ENCODE peak calls at places on chromosomes 6 and 20, in six cellular contexts. One of them, this sample, is unnamed. For H3K9me3, the result is how much of the 10 kb centered on the place peaks cover.

GRCh38 chr6:127608554-127609270 is 31.7 kb downstream of the C6orf58 start:
- DNase-seq in PC-9: peak
- DNase-seq in tibial nerve: no peak
- DNase-seq in cardiac muscle cell: no peak
- DNase-seq in CD8-positive, alpha-beta T cell: no peak
- DNase-seq in heart left ventricle: no peak
- DNase-seq in this sample: no peak

GRCh38 chr6:75381878-75382633 is 97.5 kb upstream of the TMEM30A start:
- DNase-seq in tibial nerve: no peak
- DNase-seq in heart left ventricle: no peak
- DNase-seq in PC-9: no peak
- DNase-seq in cardiac muscle cell: no peak
- DNase-seq in CD8-positive, alpha-beta T cell: no peak
- DNase-seq in this sample: no peak

GRCh38 chr6:142542704-142543233 is 241.0 kb downstream of the ADGRG6 start:
- DNase-seq in cardiac muscle cell: no peak
- DNase-seq in CD8-positive, alpha-beta T cell: no peak
- DNase-seq in heart left ventricle: no peak
- DNase-seq in tibial nerve: peak
- DNase-seq in PC-9: no peak
- DNase-seq in this sample: peak

GRCh38 chr6:137145421-137145820 is 28.0 kb downstream of the IL22RA2 start:
- DNase-seq in cardiac muscle cell: no peak
- DNase-seq in PC-9: no peak
- DNase-seq in heart left ventricle: no peak
- DNase-seq in tibial nerve: no peak
- DNase-seq in CD8-positive, alpha-beta T cell: no peak
- DNase-seq in this sample: no peak

GRCh38 chr6:149990109-149990671 is 26.4 kb downstream of the ULBP1 start:
- DNase-seq in heart left ventricle: no peak
- DNase-seq in CD8-positive, alpha-beta T cell: no peak
- DNase-seq in cardiac muscle cell: no peak
- DNase-seq in tibial nerve: no peak
- DNase-seq in PC-9: no peak
- DNase-seq in this sample: no peak

GRCh38 chr6:89817481-89817880 is 2.1 kb downstream of the MDN1 start:
- DNase-seq in PC-9: no peak
- DNase-seq in CD8-positive, alpha-beta T cell: no peak
- DNase-seq in tibial nerve: no peak
- DNase-seq in cardiac muscle cell: no peak
- DNase-seq in heart left ventricle: no peak
- DNase-seq in this sample: no peak

GRCh38 chr6:9628819-9629218 is 786.1 kb downstream of the TFAP2A start:
- DNase-seq in tibial nerve: no peak
- DNase-seq in PC-9: no peak
- DNase-seq in heart left ventricle: no peak
- DNase-seq in CD8-positive, alpha-beta T cell: no peak
- DNase-seq in cardiac muscle cell: no peak
- DNase-seq in this sample: no peak

GRCh38 chr6:110567957-110568696 is 91.7 kb upstream of the SLC22A16 start:
- DNase-seq in tibial nerve: no peak
- DNase-seq in cardiac muscle cell: no peak
- DNase-seq in PC-9: no peak
- DNase-seq in heart left ventricle: no peak
- DNase-seq in CD8-positive, alpha-beta T cell: no peak
- DNase-seq in this sample: no peak

GRCh38 chr6:129567374-129567773 is 142.6 kb downstream of the ARHGAP18 start:
- DNase-seq in tibial nerve: peak
- DNase-seq in heart left ventricle: no peak
- DNase-seq in cardiac muscle cell: peak
- DNase-seq in PC-9: no peak
- DNase-seq in CD8-positive, alpha-beta T cell: no peak
- DNase-seq in this sample: no peak

GRCh38 chr6:95948324-95948723 is 67.5 kb upstream of the FUT9 start:
- DNase-seq in tibial nerve: no peak
- DNase-seq in heart left ventricle: no peak
- DNase-seq in cardiac muscle cell: no peak
- DNase-seq in PC-9: no peak
- DNase-seq in CD8-positive, alpha-beta T cell: no peak
- DNase-seq in this sample: no peak

GRCh38 chr6:170043150-170043819 is 247.6 kb downstream of the DLL1 start:
- DNase-seq in heart left ventricle: no peak
- DNase-seq in CD8-positive, alpha-beta T cell: no peak
- DNase-seq in PC-9: no peak
- DNase-seq in tibial nerve: no peak
- DNase-seq in cardiac muscle cell: peak
- DNase-seq in this sample: no peak
- TF ChIP-seq CTCF in heart left ventricle: no peak
- TF ChIP-seq CTCF in CD8-positive, alpha-beta T cell: no peak
- TF ChIP-seq CTCF in PC-9: no peak
- TF ChIP-seq CTCF in tibial nerve: no peak
- TF ChIP-seq CTCF in cardiac muscle cell: no peak
- TF ChIP-seq CTCF in this sample: no peak

GRCh38 chr20:30937790-30938189 is 319.7 kb upstream of the DEFB115 start:
- DNase-seq in CD8-positive, alpha-beta T cell: no peak
- DNase-seq in heart left ventricle: no peak
- DNase-seq in PC-9: no peak
- DNase-seq in tibial nerve: no peak
- DNase-seq in cardiac muscle cell: no peak
- DNase-seq in this sample: no peak
- H3K9me3 ChIP-seq in CD8-positive, alpha-beta T cell: under half
- H3K9me3 ChIP-seq in heart left ventricle: under half
- H3K9me3 ChIP-seq in PC-9: under half
- H3K9me3 ChIP-seq in tibial nerve: under half
- H3K9me3 ChIP-seq in cardiac muscle cell: under half
- H3K9me3 ChIP-seq in this sample: under half

DNA sequence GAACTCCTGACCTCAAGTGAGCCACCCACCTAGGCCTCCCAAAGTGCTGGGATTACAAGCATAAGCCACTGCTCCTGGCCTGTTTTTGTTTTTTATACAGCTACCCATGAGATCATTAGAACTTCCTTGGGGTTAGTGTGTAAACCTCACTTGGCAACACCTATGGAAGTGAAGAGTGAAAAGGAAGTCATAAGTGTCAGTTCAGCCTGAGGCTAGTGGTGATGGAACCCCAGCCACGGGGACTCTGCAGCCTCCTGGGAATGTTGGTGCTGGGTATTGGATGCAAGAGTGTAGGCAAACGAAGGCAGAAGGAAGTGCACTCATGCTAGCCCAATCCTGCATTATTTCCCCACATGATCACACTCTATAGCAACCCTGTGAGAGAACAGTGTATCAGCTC is 33.6 kb upstream of the FUCA2 start:
- DNase-seq in CD8-positive, alpha-beta T cell: no peak
- DNase-seq in heart left ventricle: no peak
- DNase-seq in PC-9: no peak
- DNase-seq in cardiac muscle cell: no peak
- DNase-seq in tibial nerve: no peak
- DNase-seq in this sample: no peak
- H3K4me3 ChIP-seq in CD8-positive, alpha-beta T cell: no peak
- H3K4me3 ChIP-seq in heart left ventricle: no peak
- H3K4me3 ChIP-seq in PC-9: no peak
- H3K4me3 ChIP-seq in cardiac muscle cell: no peak
- H3K4me3 ChIP-seq in tibial nerve: no peak
- H3K4me3 ChIP-seq in this sample: no peak

GRCh38 chr6:113187671-113188070 is 669.5 kb upstream of the MARCKS start:
- DNase-seq in tibial nerve: no peak
- DNase-seq in heart left ventricle: no peak
- DNase-seq in CD8-positive, alpha-beta T cell: no peak
- DNase-seq in PC-9: no peak
- DNase-seq in cardiac muscle cell: no peak
- DNase-seq in this sample: no peak

GRCh38 chr6:113184736-113185135 is 672.4 kb upstream of the MARCKS start:
- DNase-seq in cardiac muscle cell: no peak
- DNase-seq in CD8-positive, alpha-beta T cell: no peak
- DNase-seq in tibial nerve: no peak
- DNase-seq in heart left ventricle: peak
- DNase-seq in PC-9: no peak
- DNase-seq in this sample: no peak

GRCh38 chr6:113185299-113185698 is 671.8 kb upstream of the MARCKS start:
- DNase-seq in tibial nerve: no peak
- DNase-seq in PC-9: no peak
- DNase-seq in CD8-positive, alpha-beta T cell: no peak
- DNase-seq in heart left ventricle: no peak
- DNase-seq in cardiac muscle cell: no peak
- DNase-seq in this sample: peak

GRCh38 chr6:113194090-113194489 is 663.1 kb upstream of the MARCKS start:
- DNase-seq in heart left ventricle: no peak
- DNase-seq in tibial nerve: no peak
- DNase-seq in cardiac muscle cell: no peak
- DNase-seq in PC-9: no peak
- DNase-seq in CD8-positive, alpha-beta T cell: no peak
- DNase-seq in this sample: no peak

GRCh38 chr6:113190170-113190569 is 667.0 kb upstream of the MARCKS start:
- DNase-seq in heart left ventricle: no peak
- DNase-seq in PC-9: no peak
- DNase-seq in tibial nerve: no peak
- DNase-seq in cardiac muscle cell: no peak
- DNase-seq in CD8-positive, alpha-beta T cell: no peak
- DNase-seq in this sample: no peak
- TF ChIP-seq CTCF in heart left ventricle: no peak
- TF ChIP-seq CTCF in PC-9: no peak
- TF ChIP-seq CTCF in tibial nerve: no peak
- TF ChIP-seq CTCF in cardiac muscle cell: peak
- TF ChIP-seq CTCF in CD8-positive, alpha-beta T cell: no peak
- TF ChIP-seq CTCF in this sample: no peak

GRCh38 chr6:4788482-4788881 is 12.3 kb downstream of the CDYL start:
- DNase-seq in PC-9: no peak
- DNase-seq in heart left ventricle: no peak
- DNase-seq in cardiac muscle cell: no peak
- DNase-seq in CD8-positive, alpha-beta T cell: no peak
- DNase-seq in tibial nerve: no peak
- DNase-seq in this sample: no peak
- H3K9me3 ChIP-seq in PC-9: under half
- H3K9me3 ChIP-seq in heart left ventricle: under half
- H3K9me3 ChIP-seq in cardiac muscle cell: under half
- H3K9me3 ChIP-seq in CD8-positive, alpha-beta T cell: under half
- H3K9me3 ChIP-seq in tibial nerve: under half
- H3K9me3 ChIP-seq in this sample: under half

GRCh38 chr20:49909499-49910339 is 5.6 kb downstream of the SPATA2 start:
- DNase-seq in CD8-positive, alpha-beta T cell: no peak
- DNase-seq in heart left ventricle: no peak
- DNase-seq in tibial nerve: no peak
- DNase-seq in PC-9: no peak
- DNase-seq in cardiac muscle cell: peak
- DNase-seq in this sample: no peak
- H3K4me3 ChIP-seq in CD8-positive, alpha-beta T cell: no peak
- H3K4me3 ChIP-seq in heart left ventricle: no peak
- H3K4me3 ChIP-seq in tibial nerve: no peak
- H3K4me3 ChIP-seq in PC-9: no peak
- H3K4me3 ChIP-seq in cardiac muscle cell: no peak
- H3K4me3 ChIP-seq in this sample: no peak

DNA sequence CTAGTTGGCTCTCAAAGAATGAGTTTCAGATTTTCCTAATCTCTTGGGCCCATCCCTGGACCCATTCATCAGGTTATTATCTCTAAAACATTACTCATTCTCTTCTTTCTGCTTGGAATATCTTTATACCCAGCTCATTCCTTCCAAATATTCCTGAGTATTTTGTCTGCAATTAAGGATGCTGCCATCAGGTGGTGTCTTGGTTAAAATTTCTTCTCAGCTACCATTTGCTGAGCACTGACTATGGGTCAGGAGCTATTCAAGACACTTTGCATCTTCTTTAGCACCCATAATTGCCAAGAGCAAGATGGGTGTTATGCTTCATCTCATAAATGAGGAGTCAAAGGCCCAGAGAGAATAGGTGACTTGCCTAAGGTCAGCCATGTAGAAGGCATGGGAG is 8.4 kb downstream of the SUN5 start:
- DNase-seq in CD8-positive, alpha-beta T cell: no peak
- DNase-seq in tibial nerve: no peak
- DNase-seq in cardiac muscle cell: no peak
- DNase-seq in PC-9: no peak
- DNase-seq in heart left ventricle: no peak
- DNase-seq in this sample: no peak
- TF ChIP-seq CTCF in CD8-positive, alpha-beta T cell: no peak
- TF ChIP-seq CTCF in tibial nerve: no peak
- TF ChIP-seq CTCF in cardiac muscle cell: peak
- TF ChIP-seq CTCF in PC-9: no peak
- TF ChIP-seq CTCF in heart left ventricle: no peak
- TF ChIP-seq CTCF in this sample: no peak

GRCh38 chr20:59805786-59806577 is 127.5 kb downstream of the SYCP2 start:
- DNase-seq in PC-9: no peak
- DNase-seq in tibial nerve: peak
- DNase-seq in heart left ventricle: peak
- DNase-seq in CD8-positive, alpha-beta T cell: no peak
- DNase-seq in cardiac muscle cell: no peak
- DNase-seq in this sample: no peak

GRCh38 chr20:59806578-59806975 is 126.9 kb downstream of the SYCP2 start:
- DNase-seq in CD8-positive, alpha-beta T cell: no peak
- DNase-seq in heart left ventricle: no peak
- DNase-seq in tibial nerve: peak
- DNase-seq in cardiac muscle cell: no peak
- DNase-seq in PC-9: no peak
- DNase-seq in this sample: no peak

GRCh38 chr20:59802471-59803221 is 130.8 kb downstream of the SYCP2 start:
- DNase-seq in PC-9: no peak
- DNase-seq in heart left ventricle: peak
- DNase-seq in CD8-positive, alpha-beta T cell: no peak
- DNase-seq in cardiac muscle cell: no peak
- DNase-seq in tibial nerve: peak
- DNase-seq in this sample: no peak

GRCh38 chr20:59804347-59804746 is 129.1 kb downstream of the SYCP2 start:
- DNase-seq in PC-9: no peak
- DNase-seq in cardiac muscle cell: no peak
- DNase-seq in heart left ventricle: no peak
- DNase-seq in tibial nerve: peak
- DNase-seq in CD8-positive, alpha-beta T cell: no peak
- DNase-seq in this sample: no peak

DNA sequence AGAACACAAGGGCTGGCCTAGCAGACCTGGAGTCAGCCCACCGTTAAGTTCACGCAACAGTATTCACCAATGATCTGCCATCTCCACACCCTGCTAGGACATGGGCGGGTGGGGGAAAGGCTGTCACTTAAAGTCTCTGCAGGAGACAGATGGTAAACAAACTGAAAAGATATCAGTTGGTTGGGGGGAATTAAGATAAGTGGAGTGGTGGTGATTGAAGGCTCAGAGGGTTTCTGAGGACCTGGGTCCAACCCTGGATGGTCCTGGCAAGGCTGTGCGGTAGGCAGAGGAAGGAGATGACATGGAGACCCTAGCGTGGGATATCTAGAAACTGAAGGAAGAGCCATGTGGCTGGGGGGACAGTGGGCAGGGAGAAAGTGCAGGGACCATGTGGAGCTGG is 128.2 kb downstream of the SYCP2 start:
- DNase-seq in cardiac muscle cell: no peak
- DNase-seq in CD8-positive, alpha-beta T cell: no peak
- DNase-seq in tibial nerve: peak
- DNase-seq in heart left ventricle: no peak
- DNase-seq in PC-9: no peak
- DNase-seq in this sample: no peak
- H3K9me3 ChIP-seq in cardiac muscle cell: under half
- H3K9me3 ChIP-seq in CD8-positive, alpha-beta T cell: under half
- H3K9me3 ChIP-seq in tibial nerve: under half
- H3K9me3 ChIP-seq in heart left ventricle: under half
- H3K9me3 ChIP-seq in PC-9: under half
- H3K9me3 ChIP-seq in this sample: under half